ENCODE peak calls at places on chromosomes 5 and 9, in four cellular contexts. A, M, B and U are unnamed samples.

GRCh38 chr5:163478126-163478981 is 17.9 kb downstream of the HMMR start:
- DNase-seq in A (no peak), B (no peak), M (peak), U (no peak)

GRCh38 chr9:87554976-87555375 is 57.3 kb downstream of the DAPK1 start:
- DNase-seq in A (peak), M (no peak), B (no peak), U (no peak)

GRCh38 chr5:24750356-24750755 is 105.6 kb upstream of the CDH10 start:
- DNase-seq in B (no peak), M (no peak), A (no peak), U (no peak)

GRCh38 chr9:122827759-122828090 is 663 bp downstream of the PDCL start:
- DNase-seq in B (no peak), A (no peak), M (peak), U (no peak)

GRCh38 chr9:14883310-14883944 is 26.8 kb downstream of the FREM1 start:
- DNase-seq in B (no peak), A (no peak), M (no peak), U (no peak)

GRCh38 chr5:171795381-171795780 is 9.8 kb downstream of the SMIM23 start:
- DNase-seq in M (peak), B (no peak), A (no peak), U (no peak)

GRCh38 chr5:135332519-135333150 is 66.4 kb downstream of the MACROH2A1 start:
- DNase-seq in M (peak), B (no peak), A (no peak), U (no peak)

GRCh38 chr9:129561594-129562281 is 59.2 kb downstream of the C9orf50 start:
- DNase-seq in A (no peak), M (no peak), B (no peak), U (no peak)

GRCh38 chr9:4805519-4805918 is 12.8 kb downstream of the RCL1 start:
- DNase-seq in M (no peak), B (no peak), A (no peak), U (no peak)

GRCh38 chr9:91492237-91492636 is 68.6 kb upstream of the NFIL3 start:
- DNase-seq in B (no peak), M (no peak), A (no peak), U (no peak)

GRCh38 chr5:11955386-11955785 is 51.1 kb upstream of the CTNND2 start:
- DNase-seq in B (no peak), M (peak), A (no peak), U (no peak)

GRCh38 chr9:136370037-136370436 is 3.4 kb downstream of the CARD9 start:
- DNase-seq in B (no peak), A (no peak), M (no peak), U (no peak)

DNA sequence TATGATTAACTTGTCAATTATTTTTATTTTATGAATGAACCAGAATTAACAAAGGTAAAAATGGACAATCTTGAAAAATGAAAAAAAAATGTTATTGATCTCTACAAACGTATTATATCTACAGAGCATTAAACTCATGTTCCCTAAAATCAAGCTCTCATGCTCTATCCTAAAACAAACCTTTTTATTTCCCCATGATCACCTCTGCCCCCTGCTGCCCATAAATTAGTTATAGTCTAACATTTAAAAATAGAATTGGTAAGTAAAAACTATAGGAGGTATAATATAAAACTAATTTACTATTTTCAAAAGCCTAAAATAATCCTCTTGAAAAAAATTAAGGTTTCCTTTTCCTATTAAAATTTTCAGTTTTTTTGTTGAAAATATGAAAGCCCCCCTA is 168.0 kb upstream of the POU5F2 start:
- DNase-seq in M (no peak), A (no peak), B (no peak), U (no peak)
- TF ChIP-seq CTCF in M (no peak), A (no peak), B (peak), U (peak)

DNA sequence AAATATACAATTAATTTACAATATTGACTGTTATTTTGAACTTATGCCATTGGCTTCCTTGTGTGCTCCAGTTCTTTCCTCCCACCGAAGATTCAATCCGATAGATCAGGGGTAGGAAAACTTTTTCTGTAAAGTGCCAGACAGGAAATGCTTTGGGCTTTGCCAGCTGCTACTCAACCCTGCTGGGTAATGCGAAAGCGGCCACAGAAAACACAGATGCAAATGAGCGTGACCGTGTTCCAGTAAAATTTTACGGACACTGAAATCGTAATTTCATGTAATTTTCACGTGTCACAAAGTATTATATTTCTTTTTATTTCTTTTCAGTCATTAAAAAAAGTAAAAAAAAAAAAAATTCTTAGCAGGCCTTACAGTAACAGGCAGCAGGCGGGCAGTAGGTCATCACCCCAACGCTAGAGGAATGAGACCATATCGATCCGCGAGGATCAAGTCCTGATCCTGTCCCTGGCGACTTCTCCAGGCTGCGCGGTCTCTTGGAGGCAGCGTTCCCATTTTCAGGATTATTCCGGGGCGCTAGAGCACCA is 604 bp downstream of the NMRK1 start:
- DNase-seq in A (peak), M (peak), B (no peak), U (peak)
- TF ChIP-seq CTCF in A (no peak), M (peak), B (no peak), U (no peak)

DNA sequence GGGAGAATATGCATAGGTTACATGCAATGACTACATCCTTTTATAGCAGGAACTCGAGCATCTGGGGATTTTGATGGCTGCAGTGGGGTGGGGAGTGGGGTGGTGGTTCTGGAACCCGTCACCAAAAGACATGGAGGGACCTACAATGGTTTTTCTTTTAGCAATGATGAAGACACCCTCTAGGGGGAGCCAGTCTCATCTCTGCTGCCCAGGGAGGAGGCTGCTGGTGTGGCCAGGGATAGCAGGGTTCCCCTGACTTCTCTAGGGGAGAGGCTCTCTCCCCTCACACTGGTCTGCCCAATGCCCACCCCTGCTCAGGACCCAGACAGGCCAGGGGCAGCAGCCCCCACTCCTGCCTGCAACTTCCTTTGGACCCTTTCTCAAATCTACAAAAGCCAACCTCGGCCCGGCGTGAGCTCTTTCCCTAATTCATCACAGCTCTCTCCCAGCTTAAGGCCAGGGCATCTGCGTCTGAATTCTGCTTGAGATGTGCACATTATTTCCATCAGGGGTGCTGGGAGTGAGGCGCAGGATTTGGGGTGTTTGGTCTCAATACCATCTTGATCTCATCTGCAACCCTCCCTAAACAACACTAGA is 73.5 kb upstream of the RETREG1 start:
- DNase-seq in A (peak), M (peak), B (no peak), U (peak)
- TF ChIP-seq CTCF in A (peak), M (peak), B (peak), U (peak)

GRCh38 chr5:34486160-34486765 is 169.9 kb upstream of the RAI14 start:
- DNase-seq in A (peak), B (peak), M (peak), U (peak)
- TF ChIP-seq CTCF in A (peak), B (peak), M (peak), U (peak)

DNA sequence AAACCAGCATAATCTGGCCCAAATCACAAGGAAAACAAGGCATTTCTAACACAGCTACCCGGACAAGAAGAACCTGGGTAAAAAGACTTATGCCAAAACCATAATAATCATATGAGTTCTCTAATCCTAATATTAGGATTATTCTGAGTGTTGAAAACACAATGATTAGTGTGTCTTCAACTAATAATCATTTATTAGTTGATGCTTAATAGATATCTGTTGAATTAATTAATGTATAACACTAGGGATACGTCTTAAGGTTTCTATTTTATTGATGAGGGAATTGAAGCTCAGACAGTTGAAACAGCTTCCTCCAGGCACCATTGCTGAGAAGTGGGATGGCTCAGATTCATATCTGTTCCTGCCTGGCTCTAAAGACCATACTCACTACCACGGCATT is 112.2 kb downstream of the DOCK2 start:
- DNase-seq in A (no peak), M (no peak), B (no peak), U (no peak)
- TF ChIP-seq CTCF in A (no peak), M (no peak), B (no peak), U (no peak)

GRCh38 chr9:124197177-124198095 is 60.3 kb upstream of the NEK6 start:
- DNase-seq in M (no peak), B (no peak), A (peak), U (no peak)
- TF ChIP-seq CTCF in M (no peak), B (no peak), A (no peak), U (no peak)